ENCODE peak calls at places on chromosomes 4 and X, in nine cellular contexts. L, J, I, U, T, S, A, Z and M are unnamed samples.
A peak's percentile ranks its signal among the peaks of the same experiment; 100 is the strongest.

GRCh38 chrX:38583185-38583584 is 21.8 kb downstream of the TSPAN7 start:
- DNase-seq in Z (no peak), A (no peak), I (no peak), T (no peak), S (no peak), J (no peak), U (no peak), L (no peak), M (no peak)

GRCh38 chr4:152696764-152697250 is 17.0 kb upstream of the TMEM154 start:
- DNase-seq in T (peak; percentile 79), I (no peak), A (no peak), L (peak; percentile 54), J (no peak), U (no peak), Z (peak; percentile 30), S (no peak), M (no peak)

GRCh38 chr4:163556169-163556568 is 61.7 kb downstream of the TMA16 start:
- DNase-seq in U (no peak), J (no peak), A (no peak), L (no peak), T (no peak), Z (no peak), I (no peak), S (no peak), M (no peak)

GRCh38 chr4:14783011-14783877 is 219.0 kb upstream of the CPEB2 start:
- DNase-seq in L (no peak), Z (no peak), T (no peak), U (no peak), A (no peak), S (no peak), I (no peak), J (no peak), M (no peak)

GRCh38 chrX:39936886-39937770 is 160.6 kb downstream of the BCOR start:
- DNase-seq in S (no peak), J (no peak), T (no peak), L (no peak), Z (no peak), U (no peak), A (no peak), I (no peak), M (no peak)

GRCh38 chr4:25834411-25835107 is 28.2 kb downstream of the SEL1L3 start:
- DNase-seq in A (no peak), S (no peak), T (no peak), L (no peak), Z (no peak), J (no peak), I (no peak), U (no peak), M (no peak)

GRCh38 chr4:138688531-138689181 is 326.9 kb upstream of the NOCT start:
- DNase-seq in Z (no peak), A (no peak), T (no peak), I (no peak), J (no peak), S (no peak), U (no peak), L (no peak), M (no peak)

GRCh38 chr4:188145626-188146025 is 6.4 kb downstream of the TRIML1 start:
- DNase-seq in A (no peak), S (no peak), T (no peak), J (no peak), I (no peak), L (no peak), Z (no peak), U (no peak), M (no peak)

GRCh38 chrX:30504309-30504708 is 73.3 kb downstream of the TASL start:
- DNase-seq in Z (no peak), L (peak; percentile 16), T (no peak), J (no peak), S (peak; percentile 46), A (no peak), I (no peak), U (no peak), M (peak; percentile 58)

GRCh38 chr4:77921701-77922100 is 59.1 kb downstream of the MRPL1 start:
- DNase-seq in A (no peak), J (no peak), L (peak; percentile 83), T (no peak), Z (no peak), I (no peak), U (peak; percentile 59), S (peak; percentile 97), M (peak; percentile 30)

GRCh38 chr4:177473991-177474390 is 31.8 kb upstream of the AGA start:
- DNase-seq in Z (no peak), I (no peak), T (no peak), U (no peak), A (no peak), J (no peak), S (no peak), L (no peak), M (no peak)

GRCh38 chr4:88247148-88247547 is 37.2 kb downstream of the PPM1K start:
- DNase-seq in U (no peak), S (no peak), I (no peak), J (no peak), L (no peak), A (no peak), T (no peak), Z (no peak), M (no peak)

GRCh38 chr4:16267639-16268038 is 41.4 kb upstream of the TAPT1 start:
- DNase-seq in I (no peak), S (no peak), Z (no peak), L (no peak), T (no peak), A (no peak), J (no peak), U (no peak), M (no peak)

GRCh38 chr4:16265820-16266219 is 39.5 kb upstream of the TAPT1 start:
- DNase-seq in T (no peak), U (no peak), A (no peak), L (no peak), Z (no peak), J (no peak), S (no peak), I (no peak), M (no peak)

GRCh38 chr4:16268290-16268689 is 42.0 kb upstream of the TAPT1 start:
- DNase-seq in T (no peak), Z (no peak), U (no peak), J (no peak), I (no peak), A (no peak), L (no peak), S (no peak), M (no peak)

GRCh38 chr4:16270654-16271328 is 44.5 kb upstream of the TAPT1 start:
- DNase-seq in S (no peak), I (no peak), A (no peak), Z (no peak), T (no peak), J (no peak), U (no peak), L (no peak), M (no peak)

DNA sequence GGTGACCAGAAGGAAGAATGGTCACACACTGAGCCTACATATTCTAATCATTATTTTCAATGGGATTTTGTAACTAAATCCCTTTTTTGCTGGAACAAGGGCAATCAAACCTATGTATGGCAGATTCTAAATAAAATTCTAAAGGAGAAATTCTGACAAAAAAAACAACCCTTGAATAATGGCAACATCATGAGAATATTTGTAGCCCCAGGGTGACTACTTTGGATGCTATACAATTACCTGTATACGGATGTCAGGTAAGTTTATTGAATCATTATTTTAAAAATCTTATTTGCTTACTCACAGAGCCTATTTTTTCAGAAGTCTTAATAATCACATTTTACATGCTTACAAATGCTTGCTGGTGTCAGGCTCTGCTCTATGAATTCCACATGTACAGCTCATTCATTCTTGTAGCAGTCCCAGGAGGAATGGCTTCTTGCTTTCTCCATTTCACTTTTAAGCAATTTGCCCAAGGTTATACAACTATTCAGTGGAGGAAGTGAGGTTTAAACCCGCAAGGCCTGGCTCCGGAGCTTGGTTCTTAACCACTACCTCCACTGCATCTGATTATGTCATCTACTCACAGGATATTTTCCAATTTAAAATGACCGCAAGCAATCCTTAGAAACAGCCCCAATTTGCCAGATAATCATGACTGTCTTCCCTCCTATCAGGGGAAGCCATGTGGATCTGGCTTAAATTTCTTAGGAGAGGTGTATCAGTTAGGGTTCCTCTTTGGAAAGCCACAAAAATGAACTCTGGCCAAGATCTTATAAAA is 43.7 kb upstream of the TAPT1 start:
- DNase-seq in J (no peak), I (no peak), U (no peak), S (no peak), L (no peak), Z (no peak), T (no peak), A (no peak), M (peak; percentile 58)
- H3K27ac ChIP-seq in J (no peak overlapping the region), I (no peak overlapping the region), U (no peak overlapping the region), S (no peak overlapping the region), L (no peak overlapping the region), Z (no peak overlapping the region), T (no peak overlapping the region), A (no peak overlapping the region), M (peak overlapping the region; percentile 75)

DNA sequence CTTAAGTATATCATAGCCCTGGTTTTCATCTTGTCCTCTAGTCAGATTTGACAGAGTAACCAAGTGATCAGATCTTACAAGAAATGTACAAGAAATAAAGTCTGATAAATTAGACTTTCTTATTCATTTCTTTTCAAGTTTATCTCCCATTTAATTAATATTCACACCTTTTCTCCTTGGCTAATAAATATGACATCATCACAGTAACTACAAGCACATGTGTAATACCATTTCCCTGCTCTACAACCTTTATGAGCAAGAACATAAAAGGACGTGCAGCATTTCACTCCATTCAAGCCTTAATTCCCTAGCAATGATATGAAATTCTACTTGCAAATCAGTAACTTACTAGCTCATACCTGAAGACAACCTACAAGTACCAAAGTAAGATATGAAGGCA is 88.5 kb downstream of the BRWD3 start:
- DNase-seq in T (no peak), I (no peak), Z (no peak), U (no peak), A (no peak), J (no peak), S (no peak), L (no peak), M (no peak)
- H3K9me3 ChIP-seq in T (no peaks in the 10 kb centered on the region), I (no peaks in the 10 kb centered on the region), Z (no peaks in the 10 kb centered on the region), U (no peaks in the 10 kb centered on the region), A (no peaks in the 10 kb centered on the region), J (no peaks in the 10 kb centered on the region), S (no peaks in the 10 kb centered on the region), L (no peaks in the 10 kb centered on the region), M (no peaks in the 10 kb centered on the region)

DNA sequence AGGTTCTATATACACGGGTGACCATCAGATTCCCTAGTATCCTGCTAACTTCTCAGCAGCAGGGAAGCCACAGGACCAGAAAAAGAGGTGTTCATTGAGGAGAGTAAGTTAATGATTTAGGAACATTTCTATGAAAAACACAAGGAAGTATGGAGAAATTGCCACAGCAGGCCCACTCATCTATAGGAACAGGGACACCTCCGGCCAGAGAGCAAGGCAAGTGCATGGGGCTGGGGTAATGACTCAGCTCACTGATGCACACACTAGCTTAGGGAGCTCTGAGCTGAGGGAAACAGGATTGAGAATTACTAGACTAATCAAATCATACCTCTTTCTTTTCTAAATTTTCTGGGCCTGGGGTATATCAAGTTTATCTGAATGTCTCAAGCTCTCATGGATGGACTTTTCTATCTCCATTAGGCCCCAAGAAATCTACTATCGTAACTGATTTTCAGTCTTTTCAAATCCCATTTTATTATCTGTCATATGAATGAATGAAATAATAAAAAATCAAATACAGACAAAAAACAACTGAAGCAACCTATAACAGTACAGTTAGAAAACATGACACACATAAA is 89.9 kb downstream of the FBXO8 start:
- DNase-seq in J (no peak), L (no peak), S (no peak), A (no peak), I (no peak), U (no peak), Z (no peak), T (no peak), M (no peak)
- TF ChIP-seq POLR2AphosphoS5 in J (no peak), L (no peak), S (no peak), A (no peak), I (no peak), U (no peak), Z (no peak), T (no peak), M (no peak)

GRCh38 chr4:184306470-184306869 is 88.8 kb upstream of the ENPP6 start:
- DNase-seq in A (no peak), S (no peak), L (no peak), I (peak; percentile 4), U (no peak), Z (no peak), J (no peak), T (no peak), M (no peak)
- H3K27ac ChIP-seq in A (no peak overlapping the region), S (no peak overlapping the region), L (no peak overlapping the region), I (no peak overlapping the region), U (no peak overlapping the region), Z (no peak overlapping the region), J (no peak overlapping the region), T (no peak overlapping the region), M (no peak overlapping the region)